ENCODE peak calls at places on chromosome 12, in eight cellular contexts. O, B, E, Q, L, G, A and J are unnamed samples. For H3K4me1, the result is how much of the 10 kb centered on the place peaks cover.

GRCh38 chr12:88310069-88310468 is 168.0 kb downstream of the TMTC3 start:
- DNase-seq in B (no peak), O (no peak), L (peak), Q (no peak), E (no peak), G (no peak), A (no peak), J (no peak)

GRCh38 chr12:39102474-39103209 is 197.3 kb upstream of the CPNE8 start:
- DNase-seq in G (no peak), Q (no peak), A (no peak), B (no peak), E (no peak), O (no peak), L (peak), J (no peak)

GRCh38 chr12:30026621-30027234 is 243.0 kb upstream of the TMTC1 start:
- DNase-seq in L (peak), G (no peak), O (no peak), Q (no peak), E (no peak), B (no peak), A (no peak), J (no peak)

GRCh38 chr12:46958599-46959290 is 120.7 kb upstream of the PCED1B start:
- DNase-seq in G (no peak), L (no peak), E (no peak), A (no peak), B (no peak), Q (peak), O (no peak), J (no peak)

GRCh38 chr12:131092911-131093901 is 139.5 kb downstream of the ADGRD1 start:
- DNase-seq in G (peak), L (no peak), E (no peak), O (no peak), B (no peak), A (no peak), Q (no peak), J (no peak)

GRCh38 chr12:69509308-69509736 is 39.1 kb downstream of the FRS2 start:
- DNase-seq in O (no peak), Q (no peak), E (no peak), G (no peak), B (no peak), L (no peak), A (no peak), J (no peak)

GRCh38 chr12:68375701-68376469 is 43.7 kb upstream of the MDM1 start:
- DNase-seq in Q (no peak), B (no peak), A (no peak), O (no peak), E (no peak), L (no peak), G (no peak), J (no peak)

GRCh38 chr12:114408881-114409795 is 3.2 kb upstream of the TBX5 start:
- DNase-seq in E (no peak), O (no peak), L (no peak), Q (no peak), G (no peak), B (no peak), A (no peak), J (peak)

GRCh38 chr12:34022079-34022830 is at the start of gene ALG10:
- DNase-seq in Q (peak), A (peak), E (peak), O (peak), B (peak), G (peak), L (peak), J (peak)

GRCh38 chr12:98373019-98373554 is 142.3 kb upstream of the TMPO start:
- DNase-seq in O (peak), L (no peak), E (peak), Q (peak), B (no peak), A (no peak), G (no peak), J (no peak)

GRCh38 chr12:130463259-130463658 is 125.6 kb downstream of the PIWIL1 start:
- DNase-seq in L (no peak), B (no peak), Q (no peak), E (no peak), G (no peak), O (no peak), A (no peak), J (no peak)

GRCh38 chr12:102533483-102533882 is 53.1 kb upstream of the IGF1 start:
- DNase-seq in L (no peak), B (no peak), Q (no peak), G (no peak), O (no peak), A (no peak), E (no peak), J (no peak)

GRCh38 chr12:102539651-102540553 is 59.5 kb upstream of the IGF1 start:
- DNase-seq in O (no peak), G (no peak), Q (peak), B (no peak), A (no peak), E (no peak), L (peak), J (no peak)

GRCh38 chr12:102535306-102535705 is 54.9 kb upstream of the IGF1 start:
- DNase-seq in B (no peak), G (no peak), Q (no peak), L (no peak), O (no peak), E (no peak), A (no peak), J (no peak)

DNA sequence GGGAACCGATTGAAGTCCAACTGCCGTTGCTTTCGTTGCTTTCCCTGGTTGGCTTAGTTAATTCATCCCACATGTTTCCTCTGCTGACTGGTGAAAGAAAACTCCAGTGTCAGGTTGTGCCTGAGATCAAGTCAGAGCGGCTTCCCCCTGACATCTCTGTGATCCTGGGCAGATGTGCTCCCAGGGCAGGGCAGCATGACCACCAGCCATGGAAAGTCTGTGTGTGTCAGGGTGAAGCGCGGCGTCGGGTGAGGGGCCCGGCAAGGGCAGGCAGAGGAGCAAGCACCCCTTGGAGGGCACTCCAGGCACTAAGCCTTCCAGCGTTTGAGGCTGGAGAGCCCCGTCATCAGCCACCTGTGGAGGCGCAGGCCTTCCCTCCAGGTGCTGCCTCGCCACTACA is 54.5 kb upstream of the IGF1 start:
- DNase-seq in G (no peak), O (no peak), A (no peak), E (no peak), B (no peak), L (no peak), Q (no peak), J (no peak)
- H3K27ac ChIP-seq in G (no peak), O (no peak), A (no peak), E (no peak), B (no peak), L (no peak), Q (no peak), J (no peak)

DNA sequence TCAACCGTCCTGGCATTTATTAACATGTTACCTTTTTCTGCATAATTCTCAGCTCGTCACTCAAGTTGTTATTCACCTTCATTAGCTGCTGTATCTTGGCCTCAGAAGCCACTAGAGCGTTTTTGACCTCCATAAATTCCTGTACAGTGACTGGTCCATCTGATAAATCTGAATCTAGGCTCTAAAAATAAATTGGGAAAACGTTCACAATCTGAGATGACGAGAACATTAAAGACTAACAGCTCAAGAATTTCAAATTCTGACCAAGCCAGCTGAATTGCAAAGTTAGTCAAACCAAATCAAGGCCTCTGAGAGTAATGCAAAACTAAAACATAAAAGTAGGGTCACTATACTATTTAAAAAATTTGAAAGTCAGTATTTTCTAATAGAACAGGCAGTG is 45.0 kb downstream of the GIT2 start:
- DNase-seq in A (no peak), O (peak), Q (no peak), B (no peak), L (peak), G (no peak), E (no peak), J (no peak)
- H3K4me1 ChIP-seq in A (under half), O (under half), Q (under half), B (under half), L (under half), G (under half), E (under half), J (half or more)

DNA sequence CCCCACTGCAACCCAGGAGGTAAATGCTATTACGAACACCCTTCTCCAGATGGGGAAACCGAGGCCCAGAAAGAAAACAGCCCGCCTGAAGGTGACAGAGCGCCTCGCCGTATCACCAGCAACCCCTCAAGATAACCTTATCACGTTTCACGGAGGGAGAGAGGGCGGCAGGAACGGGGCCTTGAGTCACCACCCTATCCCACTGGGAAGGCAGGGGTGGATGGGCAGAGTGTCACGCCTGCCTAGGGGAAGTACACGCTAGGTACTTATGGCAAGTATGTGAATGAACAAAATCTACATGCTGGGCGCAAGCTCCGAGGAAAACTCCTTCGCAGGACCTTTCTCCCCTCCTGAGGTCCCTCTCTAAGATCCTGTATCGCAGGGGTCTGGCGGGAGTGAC is 17.8 kb downstream of the NCOR2 start:
- DNase-seq in E (no peak), O (no peak), G (peak), A (no peak), L (no peak), Q (no peak), B (no peak), J (no peak)
- H3K27ac ChIP-seq in E (no peak), O (no peak), G (peak), A (peak), L (peak), Q (no peak), B (no peak), J (peak)

GRCh38 chr12:54415223-54415929 is 3.7 kb downstream of the ITGA5 start:
- DNase-seq in L (no peak), B (no peak), G (no peak), A (no peak), E (no peak), Q (no peak), O (no peak), J (no peak)
- H3K4me1 ChIP-seq in L (under half), B (half or more), G (half or more), A (half or more), E (under half), Q (half or more), O (under half), J (half or more)

GRCh38 chr12:108355069-108355468 is 16.0 kb upstream of the CMKLR1 start:
- DNase-seq in G (no peak), A (no peak), Q (no peak), B (no peak), O (no peak), E (no peak), L (no peak), J (no peak)
- H3K27ac ChIP-seq in G (no peak), A (no peak), Q (no peak), B (no peak), O (no peak), E (no peak), L (no peak), J (no peak)

DNA sequence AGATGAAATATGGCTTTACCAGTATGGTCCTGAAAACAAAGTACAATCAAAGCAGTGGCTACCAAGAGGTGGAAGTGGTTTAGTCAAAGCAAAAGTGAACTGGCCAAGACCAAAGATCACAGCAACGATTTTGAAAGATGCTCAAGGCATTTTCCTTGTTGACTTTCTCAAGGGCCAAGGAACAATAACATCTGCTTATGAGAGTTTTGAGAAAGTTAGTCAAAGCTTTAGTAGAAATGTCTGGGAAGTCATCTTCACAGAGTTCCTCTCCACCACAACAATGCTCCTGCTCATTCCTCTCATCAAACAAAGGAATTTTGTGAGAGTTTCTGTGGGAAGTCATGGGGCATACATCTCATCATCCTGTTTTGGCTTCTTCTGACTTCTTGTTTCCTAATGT is 80.1 kb downstream of the PLEKHA5 start:
- DNase-seq in A (no peak), L (no peak), B (no peak), O (no peak), G (no peak), E (no peak), Q (no peak), J (no peak)
- H3K4me1 ChIP-seq in A (under half), L (under half), B (under half), O (under half), G (under half), E (under half), Q (under half), J (under half)

DNA sequence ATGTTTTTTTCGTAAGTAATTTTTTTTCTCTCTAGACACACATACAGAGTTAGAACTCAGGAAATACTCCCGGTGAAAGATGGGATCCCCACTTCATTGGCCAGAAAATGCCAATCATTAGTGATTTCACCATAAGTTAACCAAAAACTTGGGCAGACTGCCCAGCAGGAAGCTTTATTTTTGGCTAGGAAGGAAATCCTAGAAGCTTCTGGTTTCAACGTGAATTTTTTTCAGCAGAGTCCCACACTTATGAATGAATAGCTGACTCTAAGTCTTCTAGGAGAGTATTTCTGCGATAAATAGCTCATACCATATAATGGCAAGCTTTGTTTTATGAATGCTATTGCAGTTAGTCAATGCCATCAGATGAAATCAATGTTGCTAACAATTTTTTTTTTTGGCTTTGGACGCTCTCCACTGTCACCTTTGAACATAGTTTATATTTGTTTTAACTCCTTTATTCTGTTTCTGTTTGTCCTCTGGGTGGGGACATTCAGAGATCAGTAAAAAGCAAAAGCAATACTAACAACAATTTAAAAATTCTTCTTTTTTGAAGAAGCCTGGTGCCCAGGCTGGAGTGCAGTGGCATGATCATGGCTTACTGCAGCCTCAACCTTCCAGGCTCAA is 9.5 kb downstream of the PPP1CC start:
- DNase-seq in E (no peak), G (no peak), L (no peak), Q (no peak), O (no peak), B (no peak), A (no peak), J (no peak)
- H3K27ac ChIP-seq in E (no peak), G (no peak), L (no peak), Q (no peak), O (no peak), B (no peak), A (no peak), J (peak)